ENCODE peak calls at places on chromosome 16, in eight cellular contexts. S is HS-27A; B is pancreas; V is brain microvascular endothelial cell; P is NCI-H345; F is stimulated activated CD8-positive, alpha-beta memory T cell treated with anti-CD3 and anti-CD28 coated beads, Interleukin-4, amount 100 ng/mL, for 48 hours; O is AG04449; E is cardiac fibroblast. T is an unnamed sample.

GRCh38 chr16:20744922-20745440 is 3.4 kb upstream of the THUMPD1 start:
- DNase-seq in S (no peak), B (no peak), V (no peak), P (no peak), F (no peak), O (no peak), E (no peak), T (no peak)

GRCh38 chr16:86080982-86081381 is 182.0 kb downstream of the IRF8 start:
- DNase-seq in S (no peak), B (no peak), V (no peak), P (no peak), F (no peak), O (no peak), E (no peak), T (peak)

GRCh38 chr16:56301391-56301850 is 110.1 kb downstream of the GNAO1 start:
- DNase-seq in S (no peak), B (no peak), V (peak), P (no peak), F (no peak), O (peak), E (peak), T (no peak)

GRCh38 chr16:87954361-87954760 is 3.1 kb downstream of the BANP start:
- DNase-seq in S (no peak), B (peak), V (no peak), P (no peak), F (no peak), O (no peak), E (no peak), T (no peak)

GRCh38 chr16:10314811-10315210 is 71.0 kb upstream of the ATF7IP2 start:
- DNase-seq in S (no peak), B (no peak), V (peak), P (no peak), F (no peak), O (no peak), E (peak), T (no peak)

GRCh38 chr16:69100046-69100765 is 5.2 kb upstream of the HAS3 start:
- DNase-seq in S (no peak), B (no peak), V (no peak), P (peak), F (no peak), O (no peak), E (no peak), T (no peak)

GRCh38 chr16:58492735-58493134 is 7.2 kb upstream of the NDRG4 start:
- DNase-seq in S (no peak), B (no peak), V (no peak), P (no peak), F (no peak), O (no peak), E (no peak), T (no peak)

GRCh38 chr16:57027067-57027466 is 37.7 kb downstream of the NLRC5 start:
- DNase-seq in S (no peak), B (no peak), V (no peak), P (no peak), F (no peak), O (no peak), E (no peak), T (no peak)

GRCh38 chr16:70660672-70661350 is 14.5 kb downstream of the IL34 start:
- DNase-seq in S (no peak), B (peak), V (no peak), P (no peak), F (no peak), O (no peak), E (no peak), T (no peak)

GRCh38 chr16:78462261-78463208 is 363.1 kb downstream of the WWOX start:
- DNase-seq in S (no peak), B (no peak), V (no peak), P (no peak), F (no peak), O (no peak), E (no peak), T (no peak)

GRCh38 chr16:69326172-69326873 is 4.1 kb downstream of the PDF start:
- DNase-seq in S (no peak), B (peak), V (no peak), P (no peak), F (peak), O (no peak), E (no peak), T (peak)

GRCh38 chr16:46730801-46731690 is 17.1 kb downstream of the MYLK3 start:
- DNase-seq in S (no peak), B (no peak), V (no peak), P (no peak), F (no peak), O (no peak), E (no peak), T (peak)

GRCh38 chr16:13478991-13479390 is 441.0 kb upstream of the ERCC4 start:
- DNase-seq in S (no peak), B (no peak), V (no peak), P (no peak), F (no peak), O (no peak), E (no peak), T (no peak)

GRCh38 chr16:54921229-54921824 is 9.3 kb upstream of the IRX5 start:
- DNase-seq in S (no peak), B (no peak), V (no peak), P (peak), F (no peak), O (no peak), E (peak), T (no peak)

GRCh38 chr16:396605-397004 is 394 bp upstream of the NME4 start:
- DNase-seq in S (peak), B (no peak), V (peak), P (peak), F (no peak), O (no peak), E (peak), T (no peak)

GRCh38 chr16:53780051-53780450 is 76.1 kb downstream of the FTO start:
- DNase-seq in S (no peak), B (no peak), V (no peak), P (no peak), F (no peak), O (no peak), E (no peak), T (no peak)

GRCh38 chr16:63228259-63228658 is 1192.0 kb upstream of the CDH8 start:
- DNase-seq in S (no peak), B (no peak), V (no peak), P (no peak), F (no peak), O (no peak), E (no peak), T (no peak)

GRCh38 chr16:5062051-5062450 is 3.7 kb downstream of the C16orf89 start:
- DNase-seq in S (no peak), B (no peak), V (no peak), P (no peak), F (no peak), O (no peak), E (no peak), T (no peak)

GRCh38 chr16:62985727-62986126 is 949.5 kb upstream of the CDH8 start:
- DNase-seq in S (no peak), B (no peak), V (no peak), P (no peak), F (no peak), O (no peak), E (no peak), T (no peak)

GRCh38 chr16:27920391-27920891 is 143.1 kb downstream of the GSG1L start:
- DNase-seq in S (no peak), B (no peak), V (no peak), P (peak), F (no peak), O (no peak), E (no peak), T (no peak)